ENCODE peak calls at places on chromosomes 11 and 22, in five cellular contexts. S, W, H, V and O are unnamed samples. For H3K9me2, the result is how much of the 10 kb centered on the place peaks cover.

GRCh38 chr11:73838443-73839122 is 38.1 kb downstream of the COA4 start:
- DNase-seq in S (no peak), W (no peak), H (no peak), V (peak), O (no peak)

GRCh38 chr11:8015753-8016239 is 28.7 kb downstream of the EIF3F start:
- DNase-seq in S (no peak), W (no peak), H (no peak), V (no peak), O (no peak)

GRCh38 chr11:533049-533585 is 2.3 kb downstream of the HRAS start:
- DNase-seq in S (no peak), W (no peak), H (no peak), V (peak), O (no peak)

GRCh38 chr11:83025267-83025704 is 46.4 kb downstream of the RAB30 start:
- DNase-seq in S (no peak), W (peak), H (no peak), V (peak), O (no peak)

GRCh38 chr22:37409557-37409956 is 17.7 kb downstream of the ELFN2 start:
- DNase-seq in S (no peak), W (no peak), H (no peak), V (no peak), O (peak)

GRCh38 chr11:110200241-110200640 is 96.2 kb downstream of the RDX start:
- DNase-seq in S (no peak), W (peak), H (no peak), V (no peak), O (no peak)

GRCh38 chr11:9002920-9003572 is 755 bp downstream of the NRIP3 start:
- DNase-seq in S (no peak), W (no peak), H (no peak), V (no peak), O (no peak)

GRCh38 chr11:127998421-127998820 is 588.9 kb downstream of the ETS1 start:
- DNase-seq in S (no peak), W (peak), H (no peak), V (no peak), O (no peak)

GRCh38 chr22:40116496-40117200 is 61.1 kb upstream of the TNRC6B start:
- DNase-seq in S (no peak), W (no peak), H (no peak), V (no peak), O (no peak)

GRCh38 chr11:2669926-2670469 is 29.8 kb downstream of the KCNQ1OT1 start:
- DNase-seq in S (no peak), W (no peak), H (no peak), V (no peak), O (no peak)

DNA sequence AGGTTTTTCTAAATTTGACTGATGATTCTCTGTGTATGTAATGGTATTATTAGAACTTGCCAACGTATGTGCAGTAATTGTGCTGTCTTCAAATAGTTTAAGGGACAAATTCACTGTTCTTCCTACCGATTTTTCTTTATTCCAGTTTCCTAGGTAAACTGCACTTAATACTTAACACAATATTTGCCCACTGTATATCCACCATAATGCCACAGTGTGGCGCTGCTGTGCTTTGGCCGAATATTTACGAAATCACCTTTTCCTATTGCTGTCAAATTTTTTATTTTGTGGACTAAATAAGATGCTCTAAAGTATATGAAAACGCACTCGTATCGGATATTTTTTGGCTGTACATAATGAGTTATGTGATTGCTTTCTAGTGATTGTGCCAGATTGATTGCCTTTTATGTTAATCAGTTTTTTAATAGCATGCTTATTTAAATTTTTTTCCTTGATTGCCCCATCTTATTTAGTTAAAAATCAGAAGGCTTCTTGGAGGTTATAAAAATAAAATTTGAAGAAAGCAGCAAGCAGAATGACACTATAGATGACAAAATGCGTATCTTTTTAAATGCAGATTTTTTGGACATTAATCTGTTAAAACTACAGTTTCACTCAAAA is 10.5 kb downstream of the AASDHPPT start:
- DNase-seq in S (peak), W (peak), H (peak), V (peak), O (peak)
- H3K9me2 ChIP-seq in S (under half), W (under half), H (under half), V (under half), O (under half)

GRCh38 chr11:119486016-119486415 is 63.0 kb upstream of the THY1 start:
- DNase-seq in S (no peak), W (no peak), H (no peak), V (no peak), O (no peak)
- TF ChIP-seq CTCF in S (no peak), W (no peak), H (no peak), V (no peak), O (no peak)

DNA sequence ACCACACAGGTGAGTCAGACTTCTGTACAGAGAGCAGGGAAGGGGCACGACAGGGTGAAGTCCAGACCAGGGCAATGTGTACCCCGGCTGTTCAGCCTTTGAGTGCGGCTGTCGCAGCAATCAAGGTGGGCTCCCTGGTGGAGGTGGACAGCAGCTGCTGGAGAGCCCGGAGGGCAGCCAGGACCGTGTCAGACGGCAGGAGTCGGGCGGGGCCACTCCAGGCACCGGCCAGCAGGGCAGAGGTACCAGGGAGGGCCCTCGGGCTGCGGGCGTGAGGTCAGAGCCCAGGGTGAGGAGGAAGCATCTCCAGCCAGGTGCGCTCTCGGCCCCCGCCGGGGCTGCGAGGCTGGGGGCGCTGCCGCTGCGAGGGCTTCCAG is 802 bp upstream of the PIM3 start:
- DNase-seq in S (no peak), W (peak), H (no peak), V (no peak), O (no peak)
- H2AFZ ChIP-seq in S (no peak), W (peak), H (peak), V (peak), O (no peak)

GRCh38 chr11:132898676-132899075 is 633.6 kb downstream of the OPCML start:
- DNase-seq in S (no peak), W (no peak), H (no peak), V (no peak), O (no peak)
- H3K9me2 ChIP-seq in S (under half), W (under half), H (under half), V (under half), O (under half)

GRCh38 chr11:5550440-5551095 is 2.2 kb upstream of the OR52H1 start:
- DNase-seq in S (peak), W (peak), H (no peak), V (no peak), O (no peak)

GRCh38 chr11:5556596-5557188 is 8.4 kb upstream of the OR52H1 start:
- DNase-seq in S (no peak), W (no peak), H (no peak), V (no peak), O (no peak)

GRCh38 chr11:5547982-5548381 is 358 bp downstream of the OR52H1 start:
- DNase-seq in S (no peak), W (no peak), H (no peak), V (no peak), O (no peak)

GRCh38 chr11:5548440-5548839 is at the start of gene OR52H1:
- DNase-seq in S (no peak), W (no peak), H (no peak), V (no peak), O (no peak)

GRCh38 chr11:5553347-5553746 is 5.0 kb upstream of the OR52H1 start:
- DNase-seq in S (no peak), W (peak), H (no peak), V (no peak), O (no peak)
- TF ChIP-seq CTCF in S (peak), W (peak), H (peak), V (peak), O (peak)

DNA sequence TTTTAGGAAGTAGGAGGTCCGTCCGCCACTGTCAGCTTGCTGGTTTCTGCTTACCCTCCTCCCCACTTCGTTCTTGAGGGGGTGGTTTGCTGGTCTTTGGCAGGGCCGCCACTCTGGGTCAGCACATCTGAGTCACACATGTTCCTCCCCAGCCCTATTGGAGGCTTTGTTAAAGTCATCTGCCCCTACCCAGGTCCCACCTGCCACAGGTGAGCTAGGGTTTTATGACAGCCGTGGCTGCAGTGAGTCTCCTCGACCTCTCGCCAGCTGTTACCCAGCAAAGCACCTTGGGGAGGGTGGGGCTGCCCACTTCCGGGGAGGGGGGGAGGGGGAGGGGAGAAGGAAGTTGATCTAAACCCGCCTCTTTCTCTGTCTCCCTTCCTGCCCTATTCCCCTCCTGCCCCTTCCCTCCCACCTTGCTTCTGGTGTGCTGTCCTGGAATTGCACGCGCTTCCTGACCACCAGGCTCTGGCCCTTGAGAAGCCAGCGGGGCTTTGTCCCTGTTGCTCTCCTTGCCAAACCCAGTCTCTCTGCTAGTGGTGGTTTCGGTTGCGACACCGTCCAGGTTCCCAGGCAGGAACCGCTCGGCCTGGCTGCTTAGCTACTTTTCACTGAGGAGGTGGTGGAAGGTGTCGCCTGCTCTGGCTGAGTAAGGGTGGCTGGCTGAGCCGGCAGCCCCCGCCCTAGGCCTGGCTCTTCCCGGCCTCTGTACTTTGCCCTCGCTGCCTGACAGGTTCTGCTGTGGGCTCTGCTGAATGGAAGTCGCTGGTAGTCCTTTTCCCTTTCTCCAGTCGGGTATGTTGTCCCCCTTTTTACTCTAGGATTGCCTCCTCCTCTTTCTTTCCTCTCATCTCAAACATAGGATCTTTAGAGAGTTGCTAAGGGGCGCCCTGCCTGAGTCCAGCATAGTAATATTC is 28.5 kb downstream of the RCOR2 start:
- DNase-seq in S (no peak), W (peak), H (peak), V (peak), O (peak)
- H2AFZ ChIP-seq in S (no peak), W (peak), H (peak), V (no peak), O (no peak)

GRCh38 chr11:132894598-132894997 is 637.7 kb downstream of the OPCML start:
- DNase-seq in S (no peak), W (no peak), H (no peak), V (peak), O (no peak)

GRCh38 chr11:132901638-132902610 is 630.4 kb downstream of the OPCML start:
- DNase-seq in S (no peak), W (no peak), H (no peak), V (no peak), O (no peak)

GRCh38 chr11:132895340-132895739 is 637.0 kb downstream of the OPCML start:
- DNase-seq in S (no peak), W (no peak), H (no peak), V (peak), O (no peak)

DNA sequence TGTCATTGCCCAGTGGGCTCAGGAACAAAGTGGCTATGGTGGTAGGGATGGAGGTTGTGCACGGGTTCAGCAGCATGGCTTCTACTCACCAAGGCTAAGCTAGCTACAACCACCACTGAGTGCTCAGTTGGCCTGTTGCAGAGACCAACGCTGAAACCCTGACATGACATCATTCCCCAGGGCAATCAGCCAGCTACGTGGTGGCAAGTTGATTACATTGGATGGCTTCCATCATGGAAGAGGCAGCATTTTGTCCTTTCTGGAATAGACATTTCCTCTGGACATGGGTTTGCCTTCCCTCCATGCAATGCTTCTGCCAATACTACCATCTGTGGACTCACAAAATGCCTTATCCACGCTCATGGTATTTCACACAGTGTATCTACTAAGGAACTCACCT is 634.3 kb downstream of the OPCML start:
- DNase-seq in S (no peak), W (no peak), H (no peak), V (no peak), O (no peak)
- H3K9me2 ChIP-seq in S (under half), W (under half), H (under half), V (under half), O (under half)